ENCODE peak calls at places on chromosome 21, in ten cellular contexts. One of them, this sample, is unnamed.

GRCh38 chr21:29991624-29992023 is 51.8 kb upstream of the GRIK1 start:
- DNase-seq in uterus: no peak
- DNase-seq in HFF-Myc: no peak
- DNase-seq in GM12865: no peak
- DNase-seq in suprapubic skin: no peak
- DNase-seq in AG10803: no peak
- DNase-seq in breast epithelium: no peak
- DNase-seq in psoas muscle: no peak
- DNase-seq in foreskin fibroblast: no peak
- DNase-seq in lower lobe of right lung: no peak
- DNase-seq in this sample: no peak

GRCh38 chr21:45986316-45987051 is 4.9 kb downstream of the COL6A1 start:
- DNase-seq in breast epithelium: no peak
- DNase-seq in psoas muscle: peak; percentile 43
- DNase-seq in GM12865: no peak
- DNase-seq in foreskin fibroblast: no peak
- DNase-seq in lower lobe of right lung: no peak
- DNase-seq in AG10803: no peak
- DNase-seq in HFF-Myc: no peak
- DNase-seq in suprapubic skin: peak; percentile 66
- DNase-seq in uterus: no peak
- DNase-seq in this sample: no peak

GRCh38 chr21:45887121-45887611 is 94.4 kb upstream of the COL6A1 start:
- DNase-seq in psoas muscle: peak; percentile 28
- DNase-seq in breast epithelium: peak; percentile 50
- DNase-seq in suprapubic skin: no peak
- DNase-seq in HFF-Myc: no peak
- DNase-seq in AG10803: peak; percentile 76
- DNase-seq in uterus: no peak
- DNase-seq in GM12865: no peak
- DNase-seq in lower lobe of right lung: no peak
- DNase-seq in foreskin fibroblast: peak; percentile 31
- DNase-seq in this sample: no peak

GRCh38 chr21:46207006-46207919 is 21.3 kb downstream of the LSS start:
- DNase-seq in AG10803: no peak
- DNase-seq in lower lobe of right lung: peak; percentile 43
- DNase-seq in uterus: no peak
- DNase-seq in breast epithelium: no peak
- DNase-seq in HFF-Myc: no peak
- DNase-seq in GM12865: no peak
- DNase-seq in foreskin fibroblast: no peak
- DNase-seq in suprapubic skin: peak; percentile 48
- DNase-seq in psoas muscle: peak; percentile 40
- DNase-seq in this sample: no peak

GRCh38 chr21:22725436-22725835 is 1727.2 kb downstream of the NCAM2 start:
- DNase-seq in GM12865: no peak
- DNase-seq in AG10803: no peak
- DNase-seq in uterus: no peak
- DNase-seq in foreskin fibroblast: no peak
- DNase-seq in breast epithelium: no peak
- DNase-seq in lower lobe of right lung: no peak
- DNase-seq in suprapubic skin: no peak
- DNase-seq in psoas muscle: no peak
- DNase-seq in HFF-Myc: no peak
- DNase-seq in this sample: no peak

GRCh38 chr21:37139154-37139553 is 66.1 kb downstream of the TTC3 start:
- DNase-seq in uterus: no peak
- DNase-seq in GM12865: no peak
- DNase-seq in foreskin fibroblast: no peak
- DNase-seq in lower lobe of right lung: no peak
- DNase-seq in AG10803: no peak
- DNase-seq in breast epithelium: no peak
- DNase-seq in HFF-Myc: no peak
- DNase-seq in psoas muscle: no peak
- DNase-seq in suprapubic skin: no peak
- DNase-seq in this sample: no peak

GRCh38 chr21:45541221-45542039 is 810 bp downstream of the SLC19A1 start:
- DNase-seq in psoas muscle: peak; percentile 87
- DNase-seq in breast epithelium: peak; percentile 54
- DNase-seq in foreskin fibroblast: peak; percentile 66
- DNase-seq in GM12865: peak; percentile 86
- DNase-seq in HFF-Myc: peak; percentile 32
- DNase-seq in AG10803: peak; percentile 44
- DNase-seq in lower lobe of right lung: peak; percentile 91
- DNase-seq in suprapubic skin: peak; percentile 88
- DNase-seq in uterus: peak; percentile 72
- DNase-seq in this sample: peak; percentile 57

GRCh38 chr21:27831177-27831576 is 864.3 kb upstream of the ADAMTS5 start:
- DNase-seq in breast epithelium: no peak
- DNase-seq in uterus: no peak
- DNase-seq in GM12865: no peak
- DNase-seq in suprapubic skin: no peak
- DNase-seq in AG10803: peak; percentile 34
- DNase-seq in psoas muscle: no peak
- DNase-seq in foreskin fibroblast: no peak
- DNase-seq in HFF-Myc: no peak
- DNase-seq in lower lobe of right lung: no peak
- DNase-seq in this sample: no peak

DNA sequence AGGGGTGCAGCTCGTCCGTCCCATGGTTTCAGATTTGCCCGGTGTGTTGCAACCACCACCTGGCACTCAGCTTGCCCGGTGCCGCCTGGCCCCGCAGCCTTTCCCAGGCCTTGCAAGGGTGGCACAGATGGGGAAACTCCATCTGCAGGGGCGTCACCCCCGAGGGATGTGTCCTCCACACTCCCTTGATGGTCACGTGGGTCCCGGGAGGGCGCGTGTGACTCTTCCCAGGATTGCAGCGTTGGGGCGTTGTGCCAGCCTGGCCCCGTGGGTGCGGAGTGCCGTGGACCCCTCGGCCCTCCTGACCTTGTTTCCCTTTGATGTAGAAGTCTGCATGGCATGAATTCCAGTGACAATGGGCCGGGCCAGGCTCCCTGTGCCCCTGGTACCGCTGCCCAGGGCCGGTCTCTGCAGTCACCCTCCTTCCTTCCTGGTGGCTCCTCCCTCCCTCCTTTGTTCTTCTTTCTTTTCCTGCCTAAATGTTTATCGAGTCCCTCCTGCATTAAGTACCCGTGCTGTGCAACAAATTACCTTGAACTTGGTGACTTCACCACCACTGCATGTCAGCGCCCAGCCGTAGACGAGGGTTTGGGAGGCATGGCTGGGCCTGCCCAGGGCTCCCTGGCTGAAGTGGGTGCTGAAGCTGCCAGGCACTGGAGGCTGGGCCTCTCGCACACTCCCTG is 22.9 kb downstream of the RRP1 start:
- DNase-seq in AG10803: peak; percentile 37
- DNase-seq in GM12865: no peak
- DNase-seq in psoas muscle: peak; percentile 83
- DNase-seq in foreskin fibroblast: no peak
- DNase-seq in suprapubic skin: no peak
- DNase-seq in uterus: no peak
- DNase-seq in lower lobe of right lung: peak; percentile 82
- DNase-seq in HFF-Myc: no peak
- DNase-seq in breast epithelium: peak; percentile 52
- DNase-seq in this sample: no peak
- H3K4me3 ChIP-seq in AG10803: peak overlapping the region; percentile 15
- H3K4me3 ChIP-seq in GM12865: no peak overlapping the region
- H3K4me3 ChIP-seq in psoas muscle: peak overlapping the region; percentile 39
- H3K4me3 ChIP-seq in foreskin fibroblast: no peak overlapping the region
- H3K4me3 ChIP-seq in suprapubic skin: peak overlapping the region; percentile 48
- H3K4me3 ChIP-seq in uterus: no peak overlapping the region
- H3K4me3 ChIP-seq in lower lobe of right lung: peak overlapping the region; percentile 47
- H3K4me3 ChIP-seq in HFF-Myc: no peak overlapping the region
- H3K4me3 ChIP-seq in breast epithelium: peak overlapping the region; percentile 39
- H3K4me3 ChIP-seq in this sample: peak overlapping the region; percentile 34

GRCh38 chr21:44354775-44355771 is 1.7 kb downstream of the TRPM2 start:
- DNase-seq in breast epithelium: no peak
- DNase-seq in uterus: no peak
- DNase-seq in lower lobe of right lung: no peak
- DNase-seq in AG10803: no peak
- DNase-seq in suprapubic skin: no peak
- DNase-seq in psoas muscle: no peak
- DNase-seq in HFF-Myc: no peak
- DNase-seq in GM12865: peak; percentile 72
- DNase-seq in foreskin fibroblast: no peak
- DNase-seq in this sample: no peak

GRCh38 chr21:44352253-44352860 is 1.1 kb upstream of the TRPM2 start:
- DNase-seq in AG10803: no peak
- DNase-seq in HFF-Myc: no peak
- DNase-seq in psoas muscle: no peak
- DNase-seq in foreskin fibroblast: no peak
- DNase-seq in uterus: no peak
- DNase-seq in breast epithelium: no peak
- DNase-seq in lower lobe of right lung: no peak
- DNase-seq in suprapubic skin: peak; percentile 49
- DNase-seq in GM12865: no peak
- DNase-seq in this sample: no peak

GRCh38 chr21:44353200-44353970 is at the start of gene TRPM2:
- DNase-seq in AG10803: peak; percentile 24
- DNase-seq in lower lobe of right lung: peak; percentile 80
- DNase-seq in psoas muscle: peak; percentile 88
- DNase-seq in HFF-Myc: no peak
- DNase-seq in foreskin fibroblast: peak; percentile 25
- DNase-seq in breast epithelium: no peak
- DNase-seq in GM12865: peak; percentile 76
- DNase-seq in suprapubic skin: peak; percentile 64
- DNase-seq in uterus: peak; percentile 70
- DNase-seq in this sample: no peak

GRCh38 chr21:44351535-44352252 is 1.7 kb upstream of the TRPM2 start:
- DNase-seq in psoas muscle: no peak
- DNase-seq in lower lobe of right lung: no peak
- DNase-seq in foreskin fibroblast: no peak
- DNase-seq in GM12865: no peak
- DNase-seq in HFF-Myc: no peak
- DNase-seq in suprapubic skin: peak; percentile 62
- DNase-seq in uterus: no peak
- DNase-seq in breast epithelium: no peak
- DNase-seq in AG10803: no peak
- DNase-seq in this sample: no peak

GRCh38 chr21:44354001-44354405 is 582 bp downstream of the TRPM2 start:
- DNase-seq in uterus: no peak
- DNase-seq in breast epithelium: no peak
- DNase-seq in suprapubic skin: no peak
- DNase-seq in lower lobe of right lung: no peak
- DNase-seq in GM12865: no peak
- DNase-seq in psoas muscle: peak; percentile 86
- DNase-seq in AG10803: no peak
- DNase-seq in foreskin fibroblast: no peak
- DNase-seq in HFF-Myc: no peak
- DNase-seq in this sample: no peak
- H3K4me3 ChIP-seq in uterus: no peak overlapping the region
- H3K4me3 ChIP-seq in breast epithelium: peak overlapping the region; percentile 11
- H3K4me3 ChIP-seq in suprapubic skin: peak overlapping the region; percentile 19
- H3K4me3 ChIP-seq in lower lobe of right lung: peak overlapping the region; percentile 42
- H3K4me3 ChIP-seq in GM12865: peak overlapping the region; percentile 28
- H3K4me3 ChIP-seq in psoas muscle: peak overlapping the region; percentile 41
- H3K4me3 ChIP-seq in AG10803: no peak overlapping the region
- H3K4me3 ChIP-seq in foreskin fibroblast: no peak overlapping the region
- H3K4me3 ChIP-seq in HFF-Myc: no peak overlapping the region
- H3K4me3 ChIP-seq in this sample: peak overlapping the region; percentile 22

DNA sequence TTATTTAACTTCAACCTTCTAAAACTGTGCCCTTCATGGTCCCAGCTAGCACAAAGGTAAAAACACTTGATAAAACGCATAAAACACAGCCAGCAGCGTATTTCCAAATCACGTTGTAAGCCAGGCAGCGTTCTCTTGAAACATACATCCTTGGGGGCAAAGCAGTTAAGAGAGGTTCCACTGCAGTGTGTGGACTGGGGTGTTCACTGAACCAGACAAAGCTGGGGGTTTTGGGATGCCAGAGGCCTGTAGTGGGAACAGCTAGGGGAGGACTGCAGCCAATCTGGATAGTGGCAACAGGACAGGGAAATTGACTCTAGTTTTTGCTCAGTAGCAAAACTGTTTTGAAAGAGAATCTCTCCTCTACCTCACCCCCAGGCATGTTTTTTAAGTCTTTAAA is 21.5 kb upstream of the ATP5PO start:
- DNase-seq in lower lobe of right lung: no peak
- DNase-seq in uterus: no peak
- DNase-seq in AG10803: no peak
- DNase-seq in psoas muscle: no peak
- DNase-seq in suprapubic skin: no peak
- DNase-seq in foreskin fibroblast: no peak
- DNase-seq in HFF-Myc: no peak
- DNase-seq in breast epithelium: no peak
- DNase-seq in GM12865: no peak
- DNase-seq in this sample: no peak
- H3K4me3 ChIP-seq in lower lobe of right lung: no peak overlapping the region
- H3K4me3 ChIP-seq in uterus: no peak overlapping the region
- H3K4me3 ChIP-seq in AG10803: no peak overlapping the region
- H3K4me3 ChIP-seq in psoas muscle: no peak overlapping the region
- H3K4me3 ChIP-seq in suprapubic skin: no peak overlapping the region
- H3K4me3 ChIP-seq in foreskin fibroblast: no peak overlapping the region
- H3K4me3 ChIP-seq in HFF-Myc: no peak overlapping the region
- H3K4me3 ChIP-seq in breast epithelium: no peak overlapping the region
- H3K4me3 ChIP-seq in GM12865: no peak overlapping the region
- H3K4me3 ChIP-seq in this sample: no peak overlapping the region

DNA sequence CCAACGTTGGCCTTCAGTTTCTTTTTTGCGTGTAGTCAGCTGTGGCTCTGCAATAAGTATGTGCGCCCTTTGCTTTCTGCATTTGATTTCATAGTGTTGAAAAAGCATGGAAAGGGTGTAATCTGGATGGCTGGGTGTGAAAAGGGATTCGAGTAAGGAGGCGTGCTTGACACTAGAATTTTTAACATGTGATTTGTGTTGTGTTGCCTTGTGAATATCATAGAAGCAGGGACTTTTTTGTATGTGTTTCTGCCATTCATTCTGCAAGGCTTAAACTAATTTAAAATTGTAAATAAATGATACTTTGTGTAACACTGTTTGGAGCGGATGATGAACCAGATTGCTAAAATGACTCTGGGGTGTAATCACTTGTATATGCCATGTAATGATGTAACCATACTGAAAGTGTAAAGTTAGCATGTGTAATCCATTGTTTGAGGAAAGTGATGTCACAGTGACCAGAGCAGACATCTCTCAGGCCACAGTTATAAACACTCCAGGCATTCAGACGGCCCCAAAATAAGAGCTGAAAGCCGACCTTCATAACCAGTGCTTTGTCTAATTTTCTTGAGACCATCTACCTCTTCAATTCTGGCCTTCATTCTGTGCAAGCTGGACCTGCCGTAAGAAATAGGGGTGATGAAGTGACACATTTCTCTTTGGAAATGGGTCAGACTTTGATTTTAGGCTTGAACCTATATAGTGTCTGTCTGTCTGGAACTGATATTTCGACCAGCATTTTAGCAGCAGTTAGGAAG is 616 bp downstream of the SH3BGR start:
- DNase-seq in HFF-Myc: no peak
- DNase-seq in GM12865: no peak
- DNase-seq in uterus: no peak
- DNase-seq in suprapubic skin: no peak
- DNase-seq in foreskin fibroblast: peak; percentile 44
- DNase-seq in AG10803: peak; percentile 78
- DNase-seq in lower lobe of right lung: no peak
- DNase-seq in psoas muscle: no peak
- DNase-seq in breast epithelium: no peak
- DNase-seq in this sample: no peak
- H3K4me3 ChIP-seq in HFF-Myc: no peak overlapping the region
- H3K4me3 ChIP-seq in GM12865: no peak overlapping the region
- H3K4me3 ChIP-seq in uterus: no peak overlapping the region
- H3K4me3 ChIP-seq in suprapubic skin: peak overlapping the region; percentile 35
- H3K4me3 ChIP-seq in foreskin fibroblast: no peak overlapping the region
- H3K4me3 ChIP-seq in AG10803: peak overlapping the region; percentile 37
- H3K4me3 ChIP-seq in lower lobe of right lung: peak overlapping the region; percentile 40
- H3K4me3 ChIP-seq in psoas muscle: peak overlapping the region; percentile 75
- H3K4me3 ChIP-seq in breast epithelium: peak overlapping the region; percentile 44
- H3K4me3 ChIP-seq in this sample: peak overlapping the region; percentile 37